ENCODE peak calls at places on chromosomes 12 and 14, in seven cellular contexts. A is dermis microvascular lymphatic vessel endothelial cell; N is HT1080; K is heart right ventricle; X is stimulated activated effector memory CD8-positive, alpha-beta T cell treated with anti-CD3 and anti-CD28 coated beads, Interleukin-12 subunit alpha, Interleukin-12 subunit beta, amount 100 ng/mL, for 72 hours; J is lung; R is neural progenitor cell. I is an unnamed sample.

GRCh38 chr12:121283388-121283787 is 13.1 kb downstream of the CAMKK2 start:
- DNase-seq in N (no peak), J (no peak), K (no peak), R (no peak), X (no peak), A (no peak), I (no peak)

GRCh38 chr12:100842156-100842555 is 47.6 kb downstream of the ANO4 start:
- DNase-seq in R (no peak), X (no peak), N (no peak), A (peak), K (no peak), J (no peak), I (no peak)

GRCh38 chr12:125455556-125455955 is 390.3 kb downstream of the AACS start:
- DNase-seq in J (no peak), R (peak), K (no peak), A (no peak), X (no peak), N (no peak), I (no peak)

GRCh38 chr12:66196806-66197205 is 7.8 kb downstream of the IRAK3 start:
- DNase-seq in N (no peak), J (no peak), A (no peak), K (no peak), R (no peak), X (no peak), I (no peak)

GRCh38 chr14:100849432-100849831 is 23.5 kb downstream of the MEG3 start:
- DNase-seq in J (no peak), X (no peak), R (no peak), K (no peak), N (peak), A (no peak), I (no peak)

GRCh38 chr12:77734489-77734888 is 96.2 kb upstream of the NAV3 start:
- DNase-seq in N (peak), R (no peak), A (no peak), X (no peak), J (no peak), K (no peak), I (no peak)

GRCh38 chr12:49990269-49990668 is 17.5 kb downstream of the AQP6 start:
- DNase-seq in R (no peak), A (no peak), K (no peak), N (no peak), X (no peak), J (no peak), I (no peak)

GRCh38 chr12:48018618-48018995 is 14.3 kb upstream of the COL2A1 start:
- DNase-seq in A (no peak), J (no peak), N (no peak), K (no peak), X (no peak), R (no peak), I (no peak)

GRCh38 chr12:131983026-131983425 is 33.3 kb downstream of the EP400 start:
- DNase-seq in J (no peak), R (no peak), N (no peak), X (no peak), A (no peak), K (no peak), I (peak)

GRCh38 chr12:64186789-64187188 is 35.3 kb downstream of the KICS2 start:
- DNase-seq in X (no peak), A (no peak), J (no peak), R (no peak), N (peak), K (no peak), I (peak)

GRCh38 chr14:95523051-95523817 is 6.8 kb upstream of the SYNE3 start:
- DNase-seq in A (no peak), J (no peak), R (no peak), X (peak), K (no peak), N (no peak), I (peak)

GRCh38 chr12:132729541-132730320 is 19.1 kb downstream of the PGAM5 start:
- DNase-seq in R (no peak), K (no peak), N (peak), A (no peak), J (no peak), X (no peak), I (no peak)